ENCODE peak calls at places on chromosomes 5 and 9, in six cellular contexts. F is SK-N-SH, G is GM23248, Q is GM23338, B is neural progenitor cell, D is PC-3. I is an unnamed sample. For H3F3A, the result is how much of the 10 kb centered on the place peaks cover.

GRCh38 chr5:151694035-151694485 is 7.3 kb upstream of the SPARC start:
- DNase-seq in B (no peak), D (peak), G (peak), F (no peak), Q (no peak), I (no peak)

GRCh38 chr9:137095664-137096517 is 9.1 kb downstream of the MAN1B1 start:
- DNase-seq in D (no peak), G (no peak), F (peak), Q (peak), B (no peak), I (peak)

GRCh38 chr5:137265457-137265856 is 233.7 kb downstream of the SPOCK1 start:
- DNase-seq in Q (no peak), F (no peak), G (peak), B (no peak), D (peak), I (no peak)

GRCh38 chr9:136093331-136093986 is 1.6 kb downstream of the NACC2 start:
- DNase-seq in F (peak), D (no peak), G (peak), Q (no peak), B (no peak), I (no peak)

GRCh38 chr5:107253246-107253645 is 417.5 kb downstream of the EFNA5 start:
- DNase-seq in B (no peak), G (no peak), D (no peak), F (no peak), Q (no peak), I (no peak)

GRCh38 chr5:90381213-90381929 is 28.2 kb downstream of the CETN3 start:
- DNase-seq in G (no peak), F (no peak), B (no peak), D (peak), Q (no peak), I (peak)

GRCh38 chr5:132086277-132086794 is 12.7 kb downstream of the CSF2 start:
- DNase-seq in D (peak), B (no peak), F (peak), G (peak), Q (no peak), I (no peak)

GRCh38 chr5:66442951-66443445 is 153.2 kb upstream of the MAST4 start:
- DNase-seq in D (no peak), F (peak), B (no peak), G (peak), Q (no peak), I (no peak)

GRCh38 chr9:34589656-34590375 is at the start of gene CNTFR:
- DNase-seq in B (peak), G (peak), F (peak), D (no peak), Q (peak), I (no peak)

GRCh38 chr5:178149199-178149932 is 4.3 kb downstream of the NHP2 start:
- DNase-seq in Q (peak), F (no peak), B (no peak), G (peak), D (no peak), I (no peak)

GRCh38 chr5:95901676-95902646 is 59.7 kb downstream of the ELL2 start:
- DNase-seq in B (no peak), Q (no peak), F (no peak), D (peak), G (peak), I (no peak)

GRCh38 chr5:17807069-17807468 is 172.8 kb downstream of the TAF11L14 start:
- DNase-seq in B (peak), F (no peak), G (no peak), Q (no peak), D (no peak), I (no peak)

GRCh38 chr9:2420488-2421056 is 201.0 kb upstream of the VLDLR start:
- DNase-seq in D (no peak), Q (peak), B (no peak), F (no peak), G (no peak), I (no peak)

GRCh38 chr5:56638061-56638621 is 177.2 kb upstream of the MAP3K1 start:
- DNase-seq in Q (no peak), F (peak), B (no peak), D (no peak), G (no peak), I (no peak)

GRCh38 chr9:95061916-95062600 is 255.5 kb downstream of the FANCC start:
- DNase-seq in D (no peak), B (no peak), F (no peak), Q (no peak), G (no peak), I (no peak)

GRCh38 chr5:149794338-149795023 is 64.4 kb downstream of the PPARGC1B start:
- DNase-seq in G (no peak), D (no peak), B (no peak), F (no peak), Q (no peak), I (no peak)

GRCh38 chr9:16153221-16153620 is 600.4 kb downstream of the CCDC171 start:
- DNase-seq in F (no peak), D (no peak), Q (no peak), G (no peak), B (no peak), I (no peak)

GRCh38 chr9:72933730-72934665 is 18.9 kb downstream of the ALDH1A1 start:
- DNase-seq in Q (no peak), B (no peak), D (no peak), F (no peak), G (no peak), I (no peak)

GRCh38 chr5:144142030-144142825 is 28.2 kb downstream of the YIPF5 start:
- DNase-seq in D (peak), B (peak), G (peak), Q (peak), F (peak), I (peak)

GRCh38 chr5:55324815-55325418 is 17.1 kb downstream of the MTREX start:
- DNase-seq in B (peak), Q (peak), F (peak), D (peak), G (peak), I (peak)

GRCh38 chr5:139877129-139877597 is 81.6 kb downstream of the PSD2 start:
- DNase-seq in Q (peak), D (peak), G (no peak), F (no peak), B (no peak), I (no peak)

GRCh38 chr5:2017540-2018389 is 135.0 kb upstream of the IRX4 start:
- DNase-seq in G (peak), F (peak), B (peak), D (peak), Q (peak), I (peak)

GRCh38 chr5:2020730-2021129 is 138.0 kb upstream of the IRX4 start:
- DNase-seq in Q (no peak), G (no peak), B (no peak), F (no peak), D (no peak), I (no peak)

GRCh38 chr5:2021484-2022176 is 138.9 kb upstream of the IRX4 start:
- DNase-seq in F (no peak), D (no peak), B (no peak), G (no peak), Q (no peak), I (no peak)

GRCh38 chr5:2018390-2018724 is 135.6 kb upstream of the IRX4 start:
- DNase-seq in G (no peak), B (no peak), D (no peak), F (no peak), Q (no peak), I (no peak)

GRCh38 chr5:2019716-2020115 is 137.0 kb upstream of the IRX4 start:
- DNase-seq in B (no peak), Q (no peak), D (no peak), G (no peak), F (no peak), I (no peak)
- H3F3A ChIP-seq in B (under half), Q (under half), D (under half), G (under half), F (under half), I (under half)

DNA sequence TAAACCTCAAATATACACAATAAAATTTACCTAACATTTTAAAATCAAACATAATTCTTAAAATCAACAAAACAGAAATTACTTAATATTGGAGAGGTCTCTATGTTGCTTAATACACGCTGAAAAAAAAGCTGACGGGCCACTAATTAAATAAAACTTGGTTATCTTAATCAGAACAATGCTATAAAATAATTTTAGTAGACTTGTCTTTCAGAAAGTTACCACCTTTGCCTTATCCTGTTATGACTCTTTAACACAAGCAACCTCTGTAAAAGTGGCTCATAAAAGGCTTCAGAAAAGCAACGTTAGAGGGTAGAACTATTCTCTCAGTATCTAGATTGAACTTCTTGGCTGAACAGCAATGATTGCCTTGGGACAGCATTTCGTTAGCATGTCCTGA is 251.0 kb upstream of the RIOK2 start:
- DNase-seq in D (no peak), B (no peak), G (no peak), F (no peak), Q (no peak), I (no peak)
- TF ChIP-seq EZH2phosphoT487 in D (no peak), B (no peak), G (no peak), F (no peak), Q (no peak), I (no peak)

GRCh38 chr9:37583522-37584121 is 7.4 kb upstream of the FBXO10 start:
- DNase-seq in D (no peak), Q (no peak), G (no peak), B (no peak), F (no peak), I (no peak)

GRCh38 chr9:37587521-37587920 is 4.9 kb downstream of the TOMM5 start:
- DNase-seq in D (no peak), B (no peak), Q (no peak), G (no peak), F (no peak), I (no peak)

GRCh38 chr9:37582548-37583157 is 6.5 kb upstream of the FBXO10 start:
- DNase-seq in G (peak), B (peak), F (no peak), Q (peak), D (peak), I (peak)
- H3F3A ChIP-seq in G (under half), B (under half), F (under half), Q (under half), D (under half), I (under half)

GRCh38 chr9:68913054-68913453 is 100.9 kb downstream of the PRKACG start:
- DNase-seq in D (peak), B (no peak), F (no peak), G (no peak), Q (no peak), I (no peak)

GRCh38 chr9:68919666-68920065 is 94.2 kb downstream of the PRKACG start:
- DNase-seq in G (no peak), Q (no peak), F (no peak), D (no peak), B (no peak), I (no peak)

GRCh38 chr9:68912561-68912960 is 101.4 kb downstream of the PRKACG start:
- DNase-seq in G (no peak), Q (no peak), B (no peak), D (no peak), F (no peak), I (no peak)

DNA sequence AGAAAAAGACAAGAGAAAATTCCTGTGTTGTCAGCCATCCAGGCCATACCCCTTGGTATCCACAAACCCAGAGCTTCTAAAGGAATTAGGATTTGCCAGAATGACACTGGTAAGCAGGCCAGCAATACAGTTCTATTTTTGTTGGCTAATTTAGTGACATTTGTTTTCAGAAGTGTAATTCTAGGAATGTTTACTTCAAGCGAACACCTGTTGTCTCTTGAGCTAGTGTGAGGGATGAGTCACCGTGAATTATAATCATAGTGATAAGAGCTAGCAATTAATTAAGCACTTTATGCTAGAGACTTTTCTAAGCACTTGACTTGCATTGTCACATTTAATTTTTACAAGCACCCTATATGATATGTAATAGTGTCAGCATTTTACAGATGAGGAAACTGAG is 99.2 kb downstream of the PRKACG start:
- DNase-seq in D (no peak), B (no peak), F (no peak), G (no peak), Q (no peak), I (no peak)
- TF ChIP-seq EZH2phosphoT487 in D (no peak), B (no peak), F (no peak), G (no peak), Q (no peak), I (no peak)

GRCh38 chr5:173316463-173317020 is 11.7 kb downstream of the STC2 start:
- DNase-seq in D (no peak), F (no peak), G (no peak), B (no peak), Q (no peak), I (no peak)
- H3F3A ChIP-seq in D (under half), F (under half), G (half or more), B (under half), Q (under half), I (under half)

DNA sequence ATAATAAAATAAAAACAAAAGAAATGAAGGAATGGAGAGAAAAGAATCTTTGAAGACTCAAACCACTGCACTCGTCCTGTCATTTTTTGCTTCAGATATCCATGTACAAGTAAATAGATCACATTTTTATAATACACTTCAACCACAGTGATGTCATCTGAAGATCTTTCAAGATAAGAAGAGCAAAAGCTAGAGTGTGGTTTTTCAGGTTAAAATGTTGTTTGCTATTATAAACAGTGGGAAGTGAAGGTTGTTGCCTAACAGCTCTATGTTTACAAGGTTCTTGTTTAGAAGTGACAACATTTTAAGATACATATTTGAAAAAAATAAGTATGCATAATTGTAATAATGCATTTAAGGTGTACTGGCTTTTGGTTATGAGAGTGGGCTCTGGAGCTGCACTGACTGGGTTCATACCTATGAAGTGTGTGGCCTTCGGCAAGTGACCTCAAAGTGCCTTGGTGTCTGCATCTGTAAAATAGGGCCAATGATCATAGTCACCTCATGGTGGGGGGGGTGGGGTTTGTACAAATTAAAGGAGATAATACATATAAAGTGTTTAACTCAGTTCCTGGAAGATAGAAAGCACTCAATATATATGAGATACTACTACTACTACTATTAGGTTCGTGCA is 45.5 kb upstream of the IL7R start:
- DNase-seq in F (no peak), Q (no peak), D (peak), G (peak), B (no peak), I (no peak)
- TF ChIP-seq EZH2phosphoT487 in F (no peak), Q (no peak), D (no peak), G (no peak), B (no peak), I (no peak)

GRCh38 chr5:74636149-74636548 is 4.4 kb downstream of the ENC1 start:
- DNase-seq in G (no peak), B (no peak), F (no peak), Q (no peak), D (no peak), I (no peak)

GRCh38 chr5:74636552-74636951 is 4.0 kb downstream of the ENC1 start:
- DNase-seq in D (peak), F (no peak), B (no peak), Q (no peak), G (no peak), I (no peak)

GRCh38 chr5:74632947-74633356 is 7.6 kb downstream of the ENC1 start:
- DNase-seq in Q (no peak), G (peak), B (no peak), F (no peak), D (peak), I (no peak)

GRCh38 chr5:74633710-74634109 is 6.8 kb downstream of the ENC1 start:
- DNase-seq in B (no peak), F (no peak), G (no peak), D (no peak), Q (no peak), I (no peak)

DNA sequence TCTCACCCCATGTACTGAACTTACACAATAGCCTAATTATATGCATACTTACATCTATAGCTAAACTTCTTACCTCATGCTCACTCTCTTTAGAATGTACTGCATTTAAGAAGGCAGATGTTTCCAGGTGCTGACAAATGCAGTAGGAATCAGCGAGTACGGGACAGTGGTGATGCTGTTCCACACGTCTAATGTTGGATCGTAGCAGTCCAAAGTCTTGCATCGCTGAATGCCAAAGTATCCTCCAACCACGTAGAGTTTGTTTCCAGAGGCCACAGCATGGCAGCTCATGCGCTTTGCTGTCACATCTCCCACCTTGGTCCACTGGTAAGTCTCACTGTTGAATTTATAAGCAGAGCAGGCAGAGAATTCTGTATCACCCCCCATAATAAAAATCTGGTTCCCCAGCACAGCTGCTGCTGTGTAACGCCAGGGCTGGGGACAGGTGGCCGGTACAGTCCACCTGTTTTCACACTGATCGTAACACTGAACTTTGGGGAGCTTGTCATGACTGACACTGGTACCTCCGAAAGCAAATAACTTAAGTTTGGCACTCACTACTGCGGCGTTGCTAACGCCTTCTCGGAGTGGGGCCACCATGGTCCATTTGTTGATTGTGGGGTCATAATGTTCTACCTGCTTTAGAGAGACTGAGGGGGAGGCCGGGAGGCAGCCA is 5.8 kb downstream of the ENC1 start:
- DNase-seq in G (no peak), F (no peak), B (no peak), D (no peak), Q (no peak), I (no peak)
- H3F3A ChIP-seq in G (half or more), F (under half), B (under half), D (under half), Q (under half), I (under half)

DNA sequence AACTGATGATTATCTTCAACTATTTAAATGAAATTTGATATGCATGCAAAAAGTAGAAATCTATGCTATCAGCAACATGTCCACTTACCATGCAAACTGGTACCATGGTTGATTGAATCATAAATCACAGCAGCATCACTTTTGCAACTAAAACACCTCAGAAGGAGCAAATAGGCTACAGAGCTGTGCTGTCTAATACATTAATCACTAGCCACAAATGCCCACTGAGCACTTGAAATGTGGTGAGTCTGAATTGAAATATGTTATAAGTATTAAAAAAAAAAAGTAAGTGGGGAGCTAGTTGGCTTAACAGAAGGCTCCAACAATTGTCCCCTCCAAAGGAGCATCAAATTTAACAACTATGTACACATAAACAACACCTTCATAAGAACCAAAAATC is 112.5 kb downstream of the FAM114A2 start:
- DNase-seq in Q (no peak), B (no peak), G (peak), F (no peak), D (no peak), I (no peak)
- TF ChIP-seq EZH2phosphoT487 in Q (no peak), B (no peak), G (no peak), F (no peak), D (no peak), I (no peak)